ENCODE peak calls at places on chromosomes 13 and 19, in ten cellular contexts. I is body of pancreas, G is psoas muscle, Q is tibial artery, M is tibial nerve, R is cardiac fibroblast, Y is astrocyte, X is transverse colon, L is uterus, H is cardiac muscle cell. B is an unnamed sample.

GRCh38 chr13:34372581-34372980 is 554.6 kb downstream of the RFC3 start:
- DNase-seq in I (no peak), G (no peak), Q (no peak), M (no peak), R (no peak), Y (peak; percentile 37), X (no peak), L (no peak), H (no peak), B (no peak)

GRCh38 chr19:43799502-43800142 is 2.6 kb downstream of the LYPD5 start:
- DNase-seq in I (no peak), G (no peak), Q (no peak), M (no peak), R (no peak), Y (no peak), X (peak; percentile 60), L (no peak), H (no peak), B (no peak)

GRCh38 chr19:48812094-48812929 is 1.5 kb upstream of the BCAT2 start:
- DNase-seq in I (peak; percentile 96), G (peak; percentile 93), Q (peak; percentile 92), M (peak; percentile 85), R (peak; percentile 88), Y (peak; percentile 44), X (peak; percentile 93), L (peak; percentile 94), H (peak; percentile 88), B (peak; percentile 67)

GRCh38 chr13:114248011-114248410 is 13.3 kb downstream of the CDC16 start:
- DNase-seq in I (no peak), G (no peak), Q (no peak), M (no peak), R (no peak), Y (peak; percentile 81), X (no peak), L (no peak), H (no peak), B (peak; percentile 84)

GRCh38 chr19:56118666-56119584 is 2.2 kb downstream of the ZNF787 start:
- DNase-seq in I (no peak), G (no peak), Q (no peak), M (no peak), R (no peak), Y (no peak), X (no peak), L (no peak), H (no peak), B (no peak)

GRCh38 chr19:41997851-41998229 is 3.8 kb upstream of the ATP1A3 start:
- DNase-seq in I (no peak), G (no peak), Q (no peak), M (no peak), R (no peak), Y (no peak), X (no peak), L (no peak), H (no peak), B (no peak)

GRCh38 chr19:31548941-31549340 is 199.7 kb upstream of the TSHZ3 start:
- DNase-seq in I (peak; percentile 17), G (no peak), Q (no peak), M (no peak), R (peak; percentile 61), Y (no peak), X (no peak), L (peak; percentile 20), H (peak; percentile 63), B (peak; percentile 50)

GRCh38 chr19:5070390-5070789 is 101.5 kb downstream of the KDM4B start:
- DNase-seq in I (no peak), G (no peak), Q (no peak), M (no peak), R (no peak), Y (no peak), X (no peak), L (no peak), H (no peak), B (no peak)

GRCh38 chr13:90105276-90105675 is 1242.2 kb upstream of the MIR17HG start:
- DNase-seq in I (no peak), G (no peak), Q (no peak), M (no peak), R (peak; percentile 13), Y (peak; percentile 71), X (no peak), L (no peak), H (peak; percentile 6), B (peak; percentile 56)

GRCh38 chr19:49425922-49426592 is 869 bp downstream of the GFY start:
- DNase-seq in I (no peak), G (no peak), Q (no peak), M (no peak), R (no peak), Y (no peak), X (no peak), L (no peak), H (no peak), B (no peak)

GRCh38 chr19:55640043-55640576 is 692 bp upstream of the ZNF580 start:
- DNase-seq in I (peak; percentile 60), G (peak; percentile 78), Q (peak; percentile 50), M (peak; percentile 35), R (peak; percentile 77), Y (peak; percentile 61), X (peak; percentile 73), L (peak; percentile 71), H (peak; percentile 79), B (peak; percentile 68)

GRCh38 chr19:41708481-41708880 is at the start of gene CEACAM5:
- DNase-seq in I (no peak), G (no peak), Q (no peak), M (no peak), R (no peak), Y (no peak), X (peak; percentile 91), L (no peak), H (no peak), B (no peak)

GRCh38 chr19:33257828-33258227 is 32.2 kb upstream of the SLC7A10 start:
- DNase-seq in I (no peak), G (no peak), Q (no peak), M (no peak), R (no peak), Y (no peak), X (no peak), L (no peak), H (no peak), B (no peak)

DNA sequence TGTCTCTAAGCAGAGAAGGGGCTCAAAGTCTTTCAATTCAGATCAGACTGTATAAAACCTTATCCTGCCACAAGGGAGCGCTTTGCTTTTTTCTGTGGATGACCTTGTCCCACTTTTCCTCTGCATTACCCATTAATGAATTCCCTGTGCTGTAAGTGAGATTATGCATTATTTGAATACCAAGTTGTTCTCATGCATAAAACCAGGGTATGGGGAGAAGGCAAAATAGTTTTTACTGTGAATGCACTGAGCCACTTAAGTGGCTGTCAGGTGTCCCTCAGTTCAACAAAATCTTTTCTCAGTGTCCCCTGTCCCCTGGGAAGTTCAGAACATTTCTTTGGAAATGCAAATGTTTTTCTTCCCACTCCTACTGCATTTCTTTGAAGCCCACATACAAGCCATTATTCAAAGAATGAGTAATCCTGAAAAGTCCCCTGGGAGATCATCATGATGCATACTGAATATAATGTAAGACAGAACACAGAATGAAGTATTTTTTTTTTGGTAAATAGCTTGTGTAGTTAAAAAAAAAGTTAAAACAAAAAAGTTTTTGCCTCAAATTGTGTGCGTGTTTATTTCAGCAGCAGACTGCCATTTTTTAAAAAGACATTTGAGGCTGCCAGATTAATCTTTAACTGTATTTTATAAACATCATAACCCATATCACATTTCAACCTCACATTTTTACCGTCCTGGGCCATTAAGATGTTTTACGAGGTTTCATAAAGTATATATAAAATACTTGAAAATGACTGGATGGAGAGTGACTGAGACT is 506.7 kb upstream of the PCDH9 start:
- DNase-seq in I (no peak), G (no peak), Q (no peak), M (no peak), R (peak; percentile 42), Y (peak; percentile 89), X (no peak), L (no peak), H (peak; percentile 6), B (peak; percentile 31)
- TF ChIP-seq CTCF in I (no peak), G (no peak), Q (no peak), M (no peak), R (no peak), Y (peak; percentile 68), X (no peak), L (no peak), H (no peak), B (peak; percentile 24)

DNA sequence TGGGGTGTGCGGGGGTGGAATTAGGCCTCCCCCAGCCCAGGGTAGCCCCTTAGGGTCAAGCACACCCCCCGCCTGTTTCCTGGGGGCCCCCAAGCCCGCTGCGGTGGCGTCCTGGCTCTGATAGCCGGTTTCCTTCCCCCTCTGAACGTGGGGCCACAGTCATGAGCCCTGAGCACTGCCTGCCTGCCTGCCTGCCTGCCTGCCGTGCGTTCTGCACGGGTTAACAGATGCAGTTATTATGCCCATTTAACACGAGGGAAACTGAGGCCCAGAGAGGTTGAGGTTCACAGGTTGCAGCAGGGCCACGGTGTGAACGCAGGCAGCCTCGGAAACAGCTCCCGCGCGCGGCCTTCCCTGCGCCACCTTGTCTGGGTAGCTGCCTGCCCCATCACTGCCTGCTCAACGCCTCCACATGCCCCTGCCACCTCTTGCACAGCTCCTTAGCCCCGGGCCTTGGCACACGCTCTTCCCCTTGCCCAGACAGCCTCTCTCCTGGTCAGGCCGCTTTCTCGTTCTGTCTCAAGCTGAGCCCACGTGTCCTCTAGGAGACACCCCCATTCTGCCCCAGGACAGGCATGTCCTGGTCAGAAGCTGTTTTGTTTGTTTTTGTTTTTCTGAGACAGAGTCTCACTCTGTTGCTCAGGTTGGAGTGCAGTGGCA is 1.2 kb upstream of the GAMT start:
- DNase-seq in I (no peak), G (no peak), Q (no peak), M (no peak), R (no peak), Y (no peak), X (no peak), L (no peak), H (no peak), B (no peak)
- H3K4me3 ChIP-seq in I (no peak overlapping the region), G (no peak overlapping the region), Q (peak overlapping the region; percentile 1), M (no peak overlapping the region), R (no peak overlapping the region), Y (no peak overlapping the region), X (no peak overlapping the region), L (no peak overlapping the region), H (no peak overlapping the region), B (no peak overlapping the region)

DNA sequence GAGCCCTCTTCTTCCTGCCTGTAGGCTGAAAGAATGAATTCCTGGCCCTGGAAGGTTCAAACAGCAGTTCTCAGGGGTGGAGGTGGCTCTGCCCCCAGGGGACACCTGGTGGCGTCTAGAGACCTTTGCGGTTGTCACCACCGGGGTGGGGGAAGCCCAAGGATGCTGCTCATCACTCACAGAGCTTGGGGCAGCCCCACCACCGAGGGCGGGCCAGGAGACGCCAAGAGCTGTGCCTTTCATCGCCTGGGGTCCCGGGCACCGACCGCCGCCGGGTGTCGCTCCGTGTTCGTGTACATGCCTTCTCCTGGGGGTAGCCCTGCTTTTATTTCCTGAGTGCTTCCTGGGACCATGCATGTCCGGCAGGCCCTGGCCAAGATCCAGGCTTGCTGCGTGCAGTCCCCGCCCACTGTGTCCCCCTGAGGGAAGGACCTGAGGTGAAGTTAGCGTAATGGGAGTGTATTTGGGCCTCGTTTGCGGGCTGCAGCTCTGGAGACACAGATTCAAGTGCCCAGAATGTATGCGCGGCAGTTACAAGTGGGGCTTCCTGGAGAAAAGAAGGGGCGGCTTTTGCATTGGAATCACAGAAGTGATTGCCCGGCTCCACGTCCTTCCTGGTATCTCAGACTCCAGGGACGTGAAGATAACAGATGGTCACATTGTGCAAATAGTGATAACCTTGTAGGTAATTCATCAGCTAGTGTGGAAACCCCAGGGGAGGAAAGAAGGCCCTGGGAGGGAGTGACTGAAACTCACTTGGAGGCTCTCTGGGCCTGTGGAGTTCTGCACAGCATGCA is 7.8 kb downstream of the DOT1L start:
- DNase-seq in I (peak; percentile 55), G (peak; percentile 41), Q (no peak), M (no peak), R (peak; percentile 60), Y (no peak), X (peak; percentile 62), L (no peak), H (peak; percentile 59), B (no peak)
- TF ChIP-seq CTCF in I (peak; percentile 12), G (no peak), Q (no peak), M (no peak), R (peak; percentile 6), Y (no peak), X (no peak), L (no peak), H (peak; percentile 19), B (no peak)

GRCh38 chr13:41720839-41721561 is 239.9 kb downstream of the VWA8 start:
- DNase-seq in I (no peak), G (no peak), Q (no peak), M (no peak), R (no peak), Y (no peak), X (no peak), L (no peak), H (no peak), B (no peak)
- H3K4me3 ChIP-seq in I (no peak overlapping the region), G (no peak overlapping the region), Q (no peak overlapping the region), M (no peak overlapping the region), R (no peak overlapping the region), Y (no peak overlapping the region), X (no peak overlapping the region), L (no peak overlapping the region), H (no peak overlapping the region), B (no peak overlapping the region)